ENCODE peak calls at places on chromosome 4, in four cellular contexts. J is A549, A is K562, F is IMR-90. U is an unnamed sample.

GRCh38 chr4:35818520-35818919 is 425.8 kb downstream of the ARAP2 start:
- DNase-seq in A (no peak), F (no peak), J (no peak), U (no peak)

GRCh38 chr4:123506311-123506685 is 109.7 kb downstream of the SPRY1 start:
- DNase-seq in F (no peak), J (no peak), A (no peak), U (no peak)

GRCh38 chr4:114281561-114281960 is 302.1 kb upstream of the ARSJ start:
- DNase-seq in A (no peak), J (no peak), F (peak), U (no peak)

GRCh38 chr4:90979551-90979950 is 852.4 kb downstream of the CCSER1 start:
- DNase-seq in A (no peak), F (no peak), J (no peak), U (no peak)

GRCh38 chr4:41196633-41197332 is 17.6 kb downstream of the APBB2 start:
- DNase-seq in F (no peak), A (no peak), J (no peak), U (no peak)

GRCh38 chr4:48898733-48899431 is 7.7 kb downstream of the OCIAD2 start:
- DNase-seq in F (no peak), J (no peak), A (no peak), U (no peak)

GRCh38 chr4:188767496-188767895 is 628.3 kb downstream of the TRIML1 start:
- DNase-seq in J (no peak), A (no peak), F (peak), U (no peak)

GRCh38 chr4:149914521-149915115 is 99.0 kb upstream of the IQCM start:
- DNase-seq in J (peak), F (peak), A (peak), U (peak)

GRCh38 chr4:85658766-85659439 is 184.0 kb downstream of the ARHGAP24 start:
- DNase-seq in A (no peak), F (no peak), J (no peak), U (no peak)

GRCh38 chr4:153296424-153296823 is 48.1 kb upstream of the MND1 start:
- DNase-seq in J (no peak), F (peak), A (no peak), U (no peak)

GRCh38 chr4:72467633-72468032 is 101.4 kb downstream of the ADAMTS3 start:
- DNase-seq in J (no peak), F (no peak), A (no peak), U (no peak)

GRCh38 chr4:18442957-18443356 is 421.4 kb upstream of the LCORL start:
- DNase-seq in A (no peak), F (no peak), J (no peak), U (no peak)
- TF ChIP-seq SMC3 in A (no peak), F (no peak), J (no peak), U (no peak)

GRCh38 chr4:119676101-119676500 is 47.5 kb upstream of the PDE5A start:
- DNase-seq in A (no peak), J (no peak), F (no peak), U (no peak)

GRCh38 chr4:119682080-119682479 is 53.5 kb upstream of the PDE5A start:
- DNase-seq in J (no peak), A (no peak), F (peak), U (no peak)

GRCh38 chr4:119679251-119679650 is 50.6 kb upstream of the PDE5A start:
- DNase-seq in J (no peak), F (peak), A (no peak), U (no peak)

GRCh38 chr4:119683518-119683917 is 54.9 kb upstream of the PDE5A start:
- DNase-seq in A (no peak), F (peak), J (peak), U (no peak)

GRCh38 chr4:119678761-119679160 is 50.2 kb upstream of the PDE5A start:
- DNase-seq in A (no peak), J (no peak), F (peak), U (no peak)
- TF ChIP-seq MAFK in A (no peak), J (peak), F (peak), U (peak)

GRCh38 chr4:185344743-185345538 is 50.8 kb downstream of the LRP2BP start:
- DNase-seq in F (no peak), A (no peak), J (no peak), U (no peak)

GRCh38 chr4:185341841-185342240 is 53.9 kb downstream of the LRP2BP start:
- DNase-seq in F (no peak), J (no peak), A (no peak), U (no peak)

GRCh38 chr4:185346975-185347601 is 48.6 kb downstream of the LRP2BP start:
- DNase-seq in J (no peak), A (no peak), F (peak), U (no peak)

GRCh38 chr4:185341377-185341776 is 54.3 kb downstream of the LRP2BP start:
- DNase-seq in F (no peak), J (no peak), A (no peak), U (no peak)

DNA sequence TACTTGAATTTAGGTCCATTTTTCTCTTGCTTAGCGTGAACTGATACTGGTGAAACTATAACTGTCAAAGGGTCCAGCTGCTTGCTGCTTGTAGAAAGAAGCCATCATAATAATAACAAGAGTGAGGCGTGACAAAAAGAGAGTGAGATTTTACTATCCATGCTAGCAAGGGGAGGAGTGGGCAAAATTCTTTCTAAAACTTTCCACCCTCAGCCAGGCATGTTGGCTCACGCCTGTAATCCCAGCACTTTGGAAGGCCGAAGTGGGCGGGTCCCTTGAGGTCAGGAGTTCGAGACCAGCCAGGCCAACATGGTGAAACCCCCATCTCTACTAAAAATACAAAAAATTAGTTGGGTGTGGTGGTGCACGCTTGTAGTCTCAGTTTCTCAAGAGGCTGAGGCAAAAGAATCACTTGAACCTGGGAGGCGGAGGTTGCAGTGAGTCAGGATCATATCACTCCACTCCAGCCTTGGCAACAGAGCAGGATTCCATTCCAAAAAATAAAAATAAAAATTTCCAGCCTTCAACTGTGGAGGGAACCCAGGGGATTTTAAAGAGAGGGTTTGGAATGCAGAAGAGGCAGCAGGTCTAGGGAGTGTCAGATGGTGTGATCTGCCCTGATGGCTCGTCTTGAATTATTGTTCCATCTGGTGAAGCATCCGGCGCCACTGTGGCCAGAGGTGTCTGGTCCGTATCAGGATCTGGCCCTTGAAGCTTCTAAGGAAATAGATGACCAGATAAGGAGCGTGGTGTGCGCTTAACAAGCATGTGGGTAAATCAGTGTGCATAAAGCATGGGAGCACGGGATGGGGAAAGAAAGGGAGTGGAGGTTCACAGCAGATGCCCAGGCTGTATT is 51.8 kb downstream of the LRP2BP start:
- DNase-seq in F (peak), A (no peak), J (no peak), U (no peak)
- TF ChIP-seq SMC3 in F (no peak), A (no peak), J (no peak), U (no peak)

GRCh38 chr4:184284336-184284690 is 66.6 kb upstream of the ENPP6 start:
- DNase-seq in J (no peak), A (peak), F (no peak), U (no peak)

GRCh38 chr4:184282251-184282713 is 64.6 kb upstream of the ENPP6 start:
- DNase-seq in F (no peak), A (no peak), J (no peak), U (peak)

GRCh38 chr4:184283659-184284335 is 66.1 kb upstream of the ENPP6 start:
- DNase-seq in F (no peak), J (no peak), A (peak), U (no peak)

GRCh38 chr4:184281231-184282139 is 63.8 kb upstream of the ENPP6 start:
- DNase-seq in A (no peak), F (no peak), J (no peak), U (no peak)

GRCh38 chr4:184282895-184283654 is 65.4 kb upstream of the ENPP6 start:
- DNase-seq in J (no peak), A (no peak), F (no peak), U (no peak)
- TF ChIP-seq MAFK in J (no peak), A (no peak), F (no peak), U (no peak)

DNA sequence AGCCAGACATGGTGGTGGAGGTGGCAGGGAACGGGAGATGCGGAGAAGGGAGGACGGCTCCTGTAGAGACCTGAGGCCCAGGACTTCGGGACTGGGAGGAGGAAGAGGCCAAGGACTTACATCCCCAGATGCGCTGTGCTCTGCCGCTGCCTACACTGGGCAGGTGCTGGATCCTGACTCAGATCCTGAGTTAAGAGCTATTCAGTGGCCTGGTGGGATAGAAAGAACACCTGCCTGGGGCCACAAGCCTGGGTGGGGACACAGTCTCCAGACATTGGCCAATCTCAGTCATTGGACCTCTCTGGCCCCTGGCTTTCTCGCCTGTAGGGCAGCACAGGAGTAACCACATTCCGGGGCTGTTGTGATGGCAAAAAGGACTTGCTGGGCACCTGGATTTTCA is 10.9 kb upstream of the MSX1 start:
- DNase-seq in J (no peak), A (no peak), F (no peak), U (no peak)
- TF ChIP-seq SMC3 in J (no peak), A (no peak), F (no peak), U (no peak)

GRCh38 chr4:80263541-80264351 is 2.7 kb upstream of the FGF5 start:
- DNase-seq in F (no peak), J (no peak), A (no peak), U (no peak)
- TF ChIP-seq MAFK in F (no peak), J (no peak), A (no peak), U (no peak)

GRCh38 chr4:54169176-54169575 is 59.9 kb upstream of the PDGFRA start:
- DNase-seq in F (peak), A (no peak), J (no peak), U (no peak)

GRCh38 chr4:54167508-54167907 is 61.6 kb upstream of the PDGFRA start:
- DNase-seq in F (no peak), A (no peak), J (no peak), U (no peak)

GRCh38 chr4:54172156-54172555 is 56.9 kb upstream of the PDGFRA start:
- DNase-seq in J (no peak), A (no peak), F (no peak), U (no peak)

GRCh38 chr4:54176202-54176601 is 52.9 kb upstream of the PDGFRA start:
- DNase-seq in F (no peak), A (no peak), J (no peak), U (peak)

GRCh38 chr4:54173281-54173912 is 55.7 kb upstream of the PDGFRA start:
- DNase-seq in J (no peak), A (no peak), F (no peak), U (no peak)
- TF ChIP-seq SMC3 in J (no peak), A (no peak), F (no peak), U (no peak)

GRCh38 chr4:107548211-107548905 is 171.7 kb downstream of the PAPSS1 start:
- DNase-seq in J (no peak), F (peak), A (no peak), U (no peak)
- TF ChIP-seq MAFK in J (no peak), F (no peak), A (no peak), U (no peak)

DNA sequence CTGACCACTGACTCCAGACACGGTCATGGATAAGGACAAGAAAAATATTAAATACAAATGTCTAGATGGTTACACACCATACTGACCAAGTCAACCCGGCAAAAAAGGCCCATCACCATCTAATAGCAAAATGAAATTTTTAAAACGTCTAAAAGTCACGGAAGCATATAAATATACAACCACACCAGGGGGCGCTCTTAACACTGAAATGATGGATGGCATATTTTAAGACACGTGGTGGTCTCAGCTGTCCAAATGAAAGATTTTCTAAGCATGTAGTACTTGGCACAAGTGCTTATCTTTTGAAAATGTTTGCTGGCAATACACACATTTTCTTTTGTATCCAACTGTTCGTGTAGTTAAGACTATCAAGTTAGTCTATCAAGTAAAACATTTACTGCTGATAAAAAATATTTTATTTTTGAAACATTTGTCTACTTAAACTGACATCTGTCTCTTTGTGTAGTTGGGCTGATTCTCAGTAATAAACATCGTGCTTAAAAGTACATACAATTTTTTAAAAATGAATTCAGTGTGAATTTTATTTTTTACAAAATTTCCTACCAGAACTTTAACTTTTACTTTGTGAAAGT is 64.6 kb downstream of the COX7B2 start:
- DNase-seq in J (peak), A (peak), F (peak), U (peak)
- TF ChIP-seq SMC3 in J (peak), A (peak), F (peak), U (peak)

U was measured in HepG2.